ENCODE peak calls at places on chromosomes 12 and 14, in ten cellular contexts. D is psoas muscle, F is GM12865, P is heart right ventricle, O is sigmoid colon, G is Peyer's patch, E is adrenal gland, L is upper lobe of left lung, T is ovary, A is RWPE2. R is an unnamed sample.

GRCh38 chr12:26434299-26434915 is 239.0 kb downstream of the SSPN start:
- DNase-seq in D (no peak), F (peak; percentile 67), P (no peak), O (no peak), G (peak; percentile 18), E (peak; percentile 43), L (no peak), T (no peak), A (no peak), R (peak; percentile 76)

GRCh38 chr14:80959448-80960006 is 4.1 kb downstream of the TSHR start:
- DNase-seq in D (no peak), F (peak; percentile 95), P (no peak), O (no peak), G (peak; percentile 76), E (peak; percentile 30), L (no peak), T (no peak), A (no peak), R (no peak)

GRCh38 chr12:29707846-29708245 is 75.9 kb downstream of the TMTC1 start:
- DNase-seq in D (no peak), F (no peak), P (no peak), O (no peak), G (no peak), E (no peak), L (no peak), T (no peak), A (no peak), R (peak; percentile 45)

GRCh38 chr12:57592551-57593165 is 1.7 kb downstream of the PIP4K2C start:
- DNase-seq in D (no peak), F (no peak), P (no peak), O (no peak), G (no peak), E (no peak), L (no peak), T (no peak), A (no peak), R (no peak)

GRCh38 chr12:14834502-14834901 is 8.8 kb downstream of the ART4 start:
- DNase-seq in D (no peak), F (no peak), P (no peak), O (no peak), G (no peak), E (no peak), L (no peak), T (no peak), A (no peak), R (no peak)

GRCh38 chr12:46608431-46609280 is 217.1 kb downstream of the SLC38A4 start:
- DNase-seq in D (no peak), F (no peak), P (no peak), O (no peak), G (no peak), E (no peak), L (no peak), T (no peak), A (no peak), R (peak; percentile 23)

GRCh38 chr14:53964249-53964648 is 7.6 kb upstream of the BMP4 start:
- DNase-seq in D (no peak), F (no peak), P (no peak), O (no peak), G (no peak), E (no peak), L (no peak), T (no peak), A (no peak), R (no peak)

GRCh38 chr12:2378835-2379330 is 326.1 kb downstream of the CACNA1C start:
- DNase-seq in D (no peak), F (peak; percentile 67), P (no peak), O (peak; percentile 61), G (no peak), E (no peak), L (no peak), T (no peak), A (no peak), R (no peak)

GRCh38 chr14:95434161-95434560 is 82.3 kb downstream of the SYNE3 start:
- DNase-seq in D (no peak), F (no peak), P (no peak), O (no peak), G (no peak), E (no peak), L (no peak), T (no peak), A (no peak), R (no peak)

GRCh38 chr14:95436348-95436747 is 80.1 kb downstream of the SYNE3 start:
- DNase-seq in D (no peak), F (no peak), P (no peak), O (no peak), G (no peak), E (no peak), L (no peak), T (no peak), A (no peak), R (no peak)

GRCh38 chr14:95432152-95433093 is 84.0 kb downstream of the SYNE3 start:
- DNase-seq in D (no peak), F (no peak), P (peak; percentile 55), O (peak; percentile 80), G (no peak), E (peak; percentile 51), L (peak; percentile 84), T (peak; percentile 83), A (no peak), R (peak; percentile 42)

GRCh38 chr14:95431199-95432145 is 85.0 kb downstream of the SYNE3 start:
- DNase-seq in D (no peak), F (peak; percentile 39), P (no peak), O (no peak), G (no peak), E (no peak), L (no peak), T (no peak), A (no peak), R (peak; percentile 62)

DNA sequence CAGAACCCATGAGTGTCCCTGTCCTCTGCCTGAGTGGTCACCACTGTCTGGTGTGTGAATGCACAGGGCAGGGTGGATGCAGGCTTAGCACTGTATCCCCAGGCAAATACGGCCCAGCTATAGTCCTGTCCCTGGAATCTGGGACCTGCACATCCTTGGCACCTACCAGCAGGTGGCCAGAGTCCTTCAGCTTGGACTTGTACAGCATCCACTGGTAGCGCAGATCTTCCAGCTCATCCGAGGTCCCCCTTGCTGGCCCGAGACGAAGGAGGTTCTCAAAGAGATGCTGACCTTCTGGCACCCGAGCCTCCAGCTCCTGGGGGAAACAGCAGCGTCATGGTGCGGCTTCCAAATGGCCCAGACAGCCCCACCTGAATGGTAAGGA is 83.4 kb downstream of the SYNE3 start:
- DNase-seq in D (no peak), F (no peak), P (no peak), O (no peak), G (no peak), E (no peak), L (no peak), T (no peak), A (no peak), R (no peak)
- TF ChIP-seq CTCF in D (no peak), F (no peak), P (no peak), O (no peak), G (no peak), E (no peak), L (no peak), T (no peak), A (no peak), R (peak; percentile 4)

GRCh38 chr14:101477648-101478047 is 83.6 kb upstream of the DIO3 start:
- DNase-seq in D (no peak), F (no peak), P (no peak), O (no peak), G (no peak), E (no peak), L (no peak), T (no peak), A (peak; percentile 15), R (no peak)
- H3K4me3 ChIP-seq in D (no peak overlapping the region), F (no peak overlapping the region), P (no peak overlapping the region), O (no peak overlapping the region), G (no peak overlapping the region), E (no peak overlapping the region), L (no peak overlapping the region), T (no peak overlapping the region), A (no peak overlapping the region), R (no peak overlapping the region)

GRCh38 chr12:113048716-113049127 is 7.8 kb upstream of the DTX1 start:
- DNase-seq in D (no peak), F (peak; percentile 74), P (peak; percentile 66), O (no peak), G (peak; percentile 76), E (peak; percentile 79), L (no peak), T (no peak), A (no peak), R (peak; percentile 78)

GRCh38 chr12:113052326-113052725 is 4.2 kb upstream of the DTX1 start:
- DNase-seq in D (no peak), F (no peak), P (no peak), O (no peak), G (no peak), E (no peak), L (no peak), T (no peak), A (no peak), R (no peak)

GRCh38 chr12:113050808-113051207 is 5.7 kb upstream of the DTX1 start:
- DNase-seq in D (no peak), F (peak; percentile 37), P (no peak), O (no peak), G (peak; percentile 78), E (no peak), L (no peak), T (no peak), A (no peak), R (no peak)

GRCh38 chr12:113051759-113052158 is 4.8 kb upstream of the DTX1 start:
- DNase-seq in D (no peak), F (no peak), P (no peak), O (no peak), G (no peak), E (no peak), L (no peak), T (no peak), A (no peak), R (no peak)

GRCh38 chr12:113049976-113050742 is 6.4 kb upstream of the DTX1 start:
- DNase-seq in D (no peak), F (peak; percentile 63), P (no peak), O (no peak), G (peak; percentile 81), E (no peak), L (no peak), T (no peak), A (no peak), R (peak; percentile 23)
- TF ChIP-seq CTCF in D (no peak), F (peak; percentile 53), P (peak; percentile 23), O (no peak), G (no peak), E (no peak), L (no peak), T (no peak), A (peak; percentile 31), R (peak; percentile 34)

DNA sequence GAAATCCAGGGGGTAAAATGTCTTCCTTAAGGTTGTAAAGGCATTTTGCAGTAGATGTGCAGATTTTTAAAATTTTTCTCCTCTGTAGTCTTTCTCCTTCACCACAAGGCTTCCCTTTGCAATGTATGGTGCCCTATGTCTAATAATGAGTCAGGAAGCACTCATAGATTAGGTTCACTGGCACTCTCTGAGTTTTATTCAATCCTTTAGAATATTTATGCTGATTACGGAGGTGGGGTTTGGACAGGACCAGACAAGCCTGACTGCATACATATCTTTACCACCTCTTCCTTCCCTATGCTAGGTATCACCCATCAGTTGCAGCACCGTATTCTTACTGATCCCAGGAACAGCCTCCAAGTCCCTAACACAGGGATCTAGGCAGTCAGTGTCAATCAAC is 99.5 kb downstream of the NEDD1 start:
- DNase-seq in D (no peak), F (no peak), P (no peak), O (no peak), G (no peak), E (no peak), L (no peak), T (no peak), A (no peak), R (no peak)
- H3K4me3 ChIP-seq in D (no peak overlapping the region), F (no peak overlapping the region), P (no peak overlapping the region), O (no peak overlapping the region), G (no peak overlapping the region), E (no peak overlapping the region), L (no peak overlapping the region), T (no peak overlapping the region), A (no peak overlapping the region), R (no peak overlapping the region)

R was measured in fibroblast of pulmonary artery.